ENCODE peak calls at places on chromosomes 2 and 18, in six cellular contexts. Q, O, X, G, Z and I are unnamed samples.

GRCh38 chr2:55490554-55490953 is 29.0 kb upstream of the CFAP36 start:
- DNase-seq in G (no peak), X (peak; percentile 65), Z (peak; percentile 49), Q (no peak), O (no peak), I (no peak)

GRCh38 chr2:189402932-189403331 is 38.3 kb upstream of the WDR75 start:
- DNase-seq in X (no peak), G (no peak), O (no peak), Z (no peak), Q (no peak), I (no peak)

GRCh38 chr2:161171595-161171929 is 11.3 kb downstream of the TANK start:
- DNase-seq in Q (no peak), X (no peak), G (no peak), O (no peak), Z (no peak), I (no peak)

GRCh38 chr2:125681976-125682805 is 973.8 kb upstream of the GYPC start:
- DNase-seq in X (no peak), Q (no peak), Z (peak; percentile 1), G (no peak), O (no peak), I (no peak)

GRCh38 chr2:136997550-136997949 is 232.2 kb downstream of the THSD7B start:
- DNase-seq in X (no peak), Z (no peak), Q (no peak), G (no peak), O (no peak), I (no peak)

GRCh38 chr2:599601-600000 is 77.6 kb downstream of the TMEM18 start:
- DNase-seq in G (no peak), X (no peak), O (no peak), Z (no peak), Q (no peak), I (no peak)

GRCh38 chr2:160411167-160411566 is 82.4 kb downstream of the RBMS1 start:
- DNase-seq in X (no peak), Z (no peak), Q (no peak), O (no peak), G (no peak), I (no peak)

GRCh38 chr2:88680916-88681315 is 10.6 kb upstream of the RPIA start:
- DNase-seq in Q (no peak), O (no peak), G (no peak), X (peak; percentile 81), Z (no peak), I (no peak)

GRCh38 chr18:14769381-14769780 is 21.4 kb downstream of the ANKRD30B start:
- DNase-seq in G (no peak), X (no peak), Q (no peak), O (no peak), Z (no peak), I (no peak)

GRCh38 chr2:133816037-133816436 is 247.8 kb upstream of the NCKAP5 start:
- DNase-seq in Q (no peak), X (no peak), G (no peak), O (no peak), Z (no peak), I (no peak)

GRCh38 chr2:108626993-108627392 is 92.3 kb upstream of the RANBP2 start:
- DNase-seq in X (no peak), O (no peak), G (no peak), Z (no peak), Q (no peak), I (no peak)

GRCh38 chr2:74373189-74373588 is 6.9 kb downstream of the DCTN1 start:
- DNase-seq in X (no peak), G (no peak), Q (no peak), O (no peak), Z (peak; percentile 41), I (no peak)

GRCh38 chr2:235044501-235045271 is 92.9 kb downstream of the SH3BP4 start:
- DNase-seq in Z (no peak), Q (no peak), G (no peak), X (no peak), O (no peak), I (no peak)

GRCh38 chr18:14179306-14179705 is 47.1 kb upstream of the ZNF519 start:
- DNase-seq in Q (no peak), G (no peak), O (no peak), Z (no peak), X (no peak), I (no peak)

GRCh38 chr18:7945882-7946281 is 378.8 kb downstream of the PTPRM start:
- DNase-seq in Z (no peak), Q (no peak), X (peak; percentile 33), O (no peak), G (no peak), I (no peak)

GRCh38 chr18:79672490-79673276 is 6.9 kb upstream of the CTDP1 start:
- DNase-seq in G (no peak), X (no peak), Q (peak; percentile 82), O (no peak), Z (no peak), I (no peak)

GRCh38 chr2:227106845-227107759 is 56.9 kb downstream of the COL4A4 start:
- DNase-seq in X (peak; percentile 73), G (peak; percentile 55), Z (peak; percentile 6), O (peak; percentile 65), Q (peak; percentile 45), I (peak; percentile 66)

GRCh38 chr2:218727502-218728165 is 17.0 kb downstream of the TTLL4 start:
- DNase-seq in Z (no peak), O (no peak), X (peak; percentile 66), Q (no peak), G (no peak), I (no peak)

GRCh38 chr2:42854207-42854818 is 61.9 kb upstream of the HAAO start:
- DNase-seq in Q (no peak), G (no peak), O (no peak), X (peak; percentile 43), Z (no peak), I (no peak)

GRCh38 chr18:62438402-62438801 is 84.4 kb upstream of the ZCCHC2 start:
- DNase-seq in G (no peak), Z (no peak), Q (no peak), X (peak; percentile 53), O (no peak), I (no peak)

GRCh38 chr18:59620381-59620780 is 76.8 kb downstream of the CCBE1 start:
- DNase-seq in Z (no peak), X (no peak), G (no peak), Q (no peak), O (no peak), I (no peak)

GRCh38 chr2:221104391-221104811 is 467.7 kb downstream of the EPHA4 start:
- DNase-seq in G (no peak), O (peak; percentile 51), Q (no peak), X (no peak), Z (no peak), I (no peak)

GRCh38 chr2:216478151-216478550 is 20.5 kb upstream of the RPL37A start:
- DNase-seq in G (peak; percentile 50), X (no peak), Z (no peak), Q (no peak), O (no peak), I (no peak)

GRCh38 chr18:73852789-73853188 is 294.8 kb downstream of the FBXO15 start:
- DNase-seq in X (no peak), G (no peak), Q (no peak), Z (no peak), O (no peak), I (no peak)

GRCh38 chr2:27306657-27307544 is 1.3 kb downstream of the UCN start:
- DNase-seq in G (no peak), Q (peak; percentile 75), X (no peak), O (peak; percentile 75), Z (no peak), I (no peak)

GRCh38 chr2:219607931-219608330 is 10.3 kb downstream of the STK11IP start:
- DNase-seq in G (no peak), Q (no peak), O (no peak), Z (no peak), X (no peak), I (no peak)

GRCh38 chr2:95316466-95317122 is 19.4 kb downstream of the KCNIP3 start:
- DNase-seq in Z (no peak), G (no peak), O (no peak), X (no peak), Q (no peak), I (no peak)

GRCh38 chr2:38460313-38460712 is 83.2 kb upstream of the ATL2 start:
- DNase-seq in Q (no peak), Z (no peak), G (no peak), O (no peak), X (no peak), I (no peak)

GRCh38 chr18:47928466-47928865 is 2.0 kb downstream of the SMAD2 start:
- DNase-seq in Q (no peak), O (no peak), G (no peak), Z (no peak), X (no peak), I (no peak)
- H3K4me3 ChIP-seq in Q (peak overlapping the region; percentile 81), O (peak overlapping the region; percentile 23), G (no peak overlapping the region), Z (peak overlapping the region; percentile 92), X (peak overlapping the region; percentile 87), I (peak overlapping the region; percentile 90)

GRCh38 chr18:23531912-23532311 is 28.6 kb downstream of the RMC1 start:
- DNase-seq in Q (no peak), G (no peak), Z (no peak), O (no peak), X (no peak), I (no peak)
- TF ChIP-seq POLR2AphosphoS5 in Q (no peak), G (no peak), Z (no peak), O (no peak), X (no peak), I (no peak)

GRCh38 chr18:23384778-23385736 is 68.0 kb upstream of the RIOK3 start:
- DNase-seq in Q (no peak), G (no peak), X (peak; percentile 73), Z (no peak), O (no peak), I (no peak)

GRCh38 chr18:23380817-23381216 is 72.3 kb upstream of the RIOK3 start:
- DNase-seq in Z (peak; percentile 41), X (no peak), O (no peak), Q (no peak), G (no peak), I (no peak)

GRCh38 chr18:23378470-23378764 is 74.7 kb upstream of the RIOK3 start:
- DNase-seq in G (no peak), Z (no peak), Q (no peak), X (no peak), O (no peak), I (no peak)

GRCh38 chr18:23377669-23378469 is 75.2 kb upstream of the RIOK3 start:
- DNase-seq in G (peak; percentile 26), Z (no peak), O (no peak), X (peak; percentile 60), Q (no peak), I (no peak)

DNA sequence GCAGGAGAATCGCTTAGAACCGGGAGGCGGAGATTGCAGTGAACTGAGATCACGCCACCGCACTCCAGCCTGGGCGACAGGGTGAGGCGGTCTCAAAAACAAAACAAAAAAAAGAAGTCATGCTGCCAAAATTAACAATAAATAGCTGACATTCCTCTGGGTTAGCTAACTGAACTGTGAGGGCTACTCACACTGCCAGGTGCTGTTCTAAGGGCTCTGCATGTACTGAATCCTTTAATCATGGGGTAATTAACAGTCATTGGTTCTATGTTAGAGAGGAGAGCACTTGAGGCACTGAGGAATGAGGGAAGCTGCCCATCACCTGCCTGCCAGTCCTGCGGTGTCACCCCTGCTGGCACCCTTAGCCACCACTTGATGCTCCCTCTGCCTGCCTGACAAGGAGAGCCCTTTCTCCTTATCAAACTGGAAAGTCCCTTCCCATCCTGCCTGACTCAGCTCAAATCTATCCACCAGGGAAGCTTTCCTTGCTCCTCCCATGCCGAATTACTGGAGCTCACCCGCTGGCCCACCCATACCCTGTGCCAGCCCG is 73.0 kb upstream of the RIOK3 start:
- DNase-seq in O (no peak), X (no peak), Z (no peak), Q (no peak), G (no peak), I (no peak)
- H3K9ac ChIP-seq in O (no peak overlapping the region), X (no peak overlapping the region), Z (no peak overlapping the region), Q (no peak overlapping the region), G (no peak overlapping the region), I (no peak overlapping the region)

GRCh38 chr2:129923265-129924141 is 56.0 kb upstream of the RAB6C start:
- DNase-seq in Z (peak; percentile 63), X (peak; percentile 70), G (peak; percentile 35), Q (peak; percentile 82), O (peak; percentile 88), I (peak; percentile 14)
- H3K4me3 ChIP-seq in Z (no peak overlapping the region), X (peak overlapping the region; percentile 57), G (no peak overlapping the region), Q (no peak overlapping the region), O (peak overlapping the region; percentile 53), I (peak overlapping the region; percentile 15)